ENCODE peak calls at places on chromosomes 1 and 21, in eight cellular contexts. Q is effector CD4-positive, alpha-beta T cell; G is caudate nucleus; Z is hypothalamus; X is cardiac fibroblast; O is iris pigment epithelial cell; F is NCI-H1417; B is stimulated activated CD4-positive, alpha-beta T cell treated with anti-CD3 and anti-CD28 coated beads, TNF-alpha, amount 100 ng/mL, for 1 hour. C is an unnamed sample.

GRCh38 chr1:31036749-31037500 is 28.6 kb downstream of the PUM1 start:
- DNase-seq in Q (no peak), G (no peak), Z (no peak), X (no peak), O (peak; percentile 52), F (no peak), B (no peak), C (no peak)

GRCh38 chr1:226575436-226576390 is 27.1 kb downstream of the STUM start:
- DNase-seq in Q (no peak), G (no peak), Z (no peak), X (no peak), O (no peak), F (peak; percentile 81), B (no peak), C (no peak)

GRCh38 chr1:228783415-228784045 is 48.3 kb downstream of the RHOU start:
- DNase-seq in Q (no peak), G (no peak), Z (no peak), X (no peak), O (peak; percentile 26), F (no peak), B (no peak), C (peak; percentile 66)

GRCh38 chr1:155514582-155515187 is 47.9 kb downstream of the ASH1L start:
- DNase-seq in Q (no peak), G (no peak), Z (no peak), X (peak; percentile 35), O (no peak), F (no peak), B (no peak), C (no peak)

GRCh38 chr1:218785928-218786327 is 387.8 kb upstream of the LYPLAL1 start:
- DNase-seq in Q (no peak), G (no peak), Z (no peak), X (peak; percentile 58), O (peak; percentile 52), F (no peak), B (no peak), C (no peak)

GRCh38 chr1:67629370-67630075 is 55.5 kb upstream of the GADD45A start:
- DNase-seq in Q (no peak), G (no peak), Z (no peak), X (peak; percentile 90), O (peak; percentile 21), F (no peak), B (no peak), C (no peak)

GRCh38 chr1:224141693-224142092 is 27.8 kb downstream of the FBXO28 start:
- DNase-seq in Q (no peak), G (no peak), Z (no peak), X (no peak), O (no peak), F (no peak), B (no peak), C (no peak)

GRCh38 chr21:32278068-32278467 is 781 bp downstream of the MIS18A start:
- DNase-seq in Q (no peak), G (no peak), Z (no peak), X (no peak), O (peak; percentile 11), F (no peak), B (no peak), C (peak; percentile 5)

GRCh38 chr1:179314928-179315327 is 21.3 kb downstream of the SOAT1 start:
- DNase-seq in Q (no peak), G (no peak), Z (no peak), X (peak; percentile 23), O (no peak), F (no peak), B (no peak), C (no peak)

GRCh38 chr1:14742181-14742980 is 143.9 kb downstream of the KAZN start:
- DNase-seq in Q (no peak), G (no peak), Z (no peak), X (peak; percentile 93), O (peak; percentile 99), F (no peak), B (no peak), C (no peak)

GRCh38 chr1:164733070-164733469 is 174.1 kb downstream of the PBX1 start:
- DNase-seq in Q (no peak), G (no peak), Z (no peak), X (no peak), O (peak; percentile 91), F (no peak), B (no peak), C (no peak)

GRCh38 chr1:169745015-169745861 is 11.4 kb upstream of the SELE start:
- DNase-seq in Q (no peak), G (no peak), Z (no peak), X (peak; percentile 84), O (peak; percentile 37), F (no peak), B (no peak), C (no peak)

GRCh38 chr1:193065954-193066353 is 6.5 kb downstream of the RO60 start:
- DNase-seq in Q (no peak), G (no peak), Z (no peak), X (no peak), O (no peak), F (no peak), B (no peak), C (no peak)

GRCh38 chr1:43009274-43009673 is 50.6 kb upstream of the SLC2A1 start:
- DNase-seq in Q (no peak), G (no peak), Z (no peak), X (no peak), O (no peak), F (no peak), B (no peak), C (no peak)

GRCh38 chr1:182301467-182302198 is 90.0 kb downstream of the GLUL start:
- DNase-seq in Q (no peak), G (peak; percentile 61), Z (no peak), X (peak; percentile 78), O (peak; percentile 28), F (no peak), B (no peak), C (peak; percentile 61)

GRCh38 chr1:90834354-90835171 is 117.5 kb upstream of the BARHL2 start:
- DNase-seq in Q (no peak), G (no peak), Z (no peak), X (no peak), O (no peak), F (peak; percentile 85), B (no peak), C (no peak)

GRCh38 chr1:113073457-113073950 is 506 bp downstream of the LRIG2 start:
- DNase-seq in Q (no peak), G (no peak), Z (no peak), X (peak; percentile 65), O (peak; percentile 69), F (no peak), B (no peak), C (peak; percentile 64)

GRCh38 chr1:51425273-51425672 is 93.8 kb downstream of the EPS15 start:
- DNase-seq in Q (no peak), G (no peak), Z (no peak), X (no peak), O (no peak), F (no peak), B (no peak), C (no peak)

GRCh38 chr21:43867332-43867703 is 2.3 kb downstream of the AGPAT3 start:
- DNase-seq in Q (no peak), G (no peak), Z (no peak), X (no peak), O (no peak), F (no peak), B (no peak), C (no peak)

GRCh38 chr1:7389201-7389785 is 381.8 kb upstream of the VAMP3 start:
- DNase-seq in Q (no peak), G (no peak), Z (no peak), X (peak; percentile 5), O (no peak), F (peak; percentile 58), B (no peak), C (no peak)

GRCh38 chr21:28090546-28090945 is 902.1 kb downstream of the LTN1 start:
- DNase-seq in Q (no peak), G (no peak), Z (no peak), X (no peak), O (no peak), F (no peak), B (no peak), C (no peak)

GRCh38 chr1:63983391-63984256 is 209.8 kb downstream of the ROR1 start:
- DNase-seq in Q (no peak), G (no peak), Z (no peak), X (no peak), O (no peak), F (no peak), B (no peak), C (no peak)

GRCh38 chr1:32993215-32993566 is 28.6 kb upstream of the RNF19B start:
- DNase-seq in Q (no peak), G (no peak), Z (no peak), X (no peak), O (no peak), F (no peak), B (no peak), C (no peak)

GRCh38 chr1:186559601-186560116 is 98.7 kb upstream of the PDC start:
- DNase-seq in Q (no peak), G (no peak), Z (no peak), X (no peak), O (peak; percentile 67), F (no peak), B (no peak), C (no peak)

GRCh38 chr1:110390096-110390495 is 730 bp downstream of the SLC16A4 start:
- DNase-seq in Q (no peak), G (no peak), Z (no peak), X (peak; percentile 70), O (peak; percentile 96), F (no peak), B (no peak), C (peak; percentile 26)

GRCh38 chr1:68016364-68016763 is 34.1 kb downstream of the DIRAS3 start:
- DNase-seq in Q (no peak), G (no peak), Z (no peak), X (peak; percentile 20), O (peak; percentile 74), F (no peak), B (no peak), C (no peak)

GRCh38 chr1:76018045-76018444 is 56.5 kb upstream of the ST6GALNAC3 start:
- DNase-seq in Q (no peak), G (no peak), Z (no peak), X (no peak), O (no peak), F (no peak), B (no peak), C (no peak)

GRCh38 chr1:215637041-215637573 is 70.0 kb downstream of the KCTD3 start:
- DNase-seq in Q (no peak), G (no peak), Z (no peak), X (peak; percentile 79), O (peak; percentile 91), F (no peak), B (no peak), C (no peak)

GRCh38 chr1:99919221-99919620 is 50.6 kb upstream of the SLC35A3 start:
- DNase-seq in Q (no peak), G (no peak), Z (no peak), X (peak; percentile 80), O (peak; percentile 17), F (no peak), B (no peak), C (no peak)

GRCh38 chr1:19622204-19622603 is 21.9 kb upstream of the NBL1 start:
- DNase-seq in Q (no peak), G (no peak), Z (no peak), X (peak; percentile 40), O (no peak), F (no peak), B (no peak), C (no peak)

GRCh38 chr1:26306290-26307221 is at the start of gene UBXN11:
- DNase-seq in Q (peak; percentile 92), G (peak; percentile 82), Z (peak; percentile 61), X (peak; percentile 96), O (peak; percentile 96), F (peak; percentile 92), B (peak; percentile 84), C (peak; percentile 96)

GRCh38 chr1:214106375-214106774 is 118.6 kb downstream of the PROX1 start:
- DNase-seq in Q (no peak), G (no peak), Z (no peak), X (peak; percentile 21), O (peak; percentile 4), F (no peak), B (no peak), C (no peak)

GRCh38 chr1:30034627-30035521 is 688.5 kb downstream of the MATN1 start:
- DNase-seq in Q (no peak), G (peak; percentile 51), Z (no peak), X (peak; percentile 7), O (no peak), F (peak; percentile 25), B (no peak), C (no peak)

GRCh38 chr1:230167419-230167852 is 100.4 kb downstream of the GALNT2 start:
- DNase-seq in Q (peak; percentile 7), G (no peak), Z (no peak), X (peak; percentile 58), O (peak; percentile 56), F (no peak), B (no peak), C (no peak)